ENCODE peak calls at places on chromosomes 3 and 15, in six cellular contexts. One of them, this sample, is unnamed.
A peak's percentile ranks its signal among the peaks of the same experiment; 100 is the strongest.

GRCh38 chr3:73472429-73472828 is 152.3 kb downstream of the PDZRN3 start:
- ATAC-seq in A549: no peak
- ATAC-seq in HepG2: no peak
- ATAC-seq in upper lobe of left lung: no peak
- ATAC-seq in GM12878: no peak
- ATAC-seq in K562: no peak
- ATAC-seq in this sample: no peak

GRCh38 chr15:73362900-73363299 is 5.9 kb downstream of the HCN4 start:
- ATAC-seq in GM12878: peak; percentile 78
- ATAC-seq in K562: no peak
- ATAC-seq in upper lobe of left lung: no peak
- ATAC-seq in A549: no peak
- ATAC-seq in HepG2: no peak
- ATAC-seq in this sample: no peak

GRCh38 chr15:53843869-53844569 is 84.6 kb upstream of the WDR72 start:
- ATAC-seq in GM12878: no peak
- ATAC-seq in upper lobe of left lung: no peak
- ATAC-seq in HepG2: peak; percentile 86
- ATAC-seq in K562: no peak
- ATAC-seq in A549: no peak
- ATAC-seq in this sample: no peak

GRCh38 chr3:100637197-100637631 is 27.8 kb downstream of the ADGRG7 start:
- ATAC-seq in A549: peak; percentile 83
- ATAC-seq in GM12878: no peak
- ATAC-seq in K562: no peak
- ATAC-seq in upper lobe of left lung: no peak
- ATAC-seq in HepG2: no peak
- ATAC-seq in this sample: no peak

GRCh38 chr15:40325700-40326099 is 2.2 kb downstream of the INAFM2 start:
- ATAC-seq in A549: no peak
- ATAC-seq in upper lobe of left lung: no peak
- ATAC-seq in GM12878: no peak
- ATAC-seq in K562: no peak
- ATAC-seq in HepG2: no peak
- ATAC-seq in this sample: no peak

GRCh38 chr3:46673151-46674030 is 20.1 kb downstream of the ALS2CL start:
- ATAC-seq in HepG2: no peak
- ATAC-seq in GM12878: no peak
- ATAC-seq in K562: no peak
- ATAC-seq in upper lobe of left lung: no peak
- ATAC-seq in A549: no peak
- ATAC-seq in this sample: no peak

GRCh38 chr3:98772022-98772421 is 8.9 kb downstream of the ST3GAL6 start:
- ATAC-seq in HepG2: no peak
- ATAC-seq in A549: no peak
- ATAC-seq in GM12878: no peak
- ATAC-seq in upper lobe of left lung: no peak
- ATAC-seq in K562: no peak
- ATAC-seq in this sample: no peak

GRCh38 chr3:123295901-123296250 is 94.1 kb downstream of the SEC22A start:
- ATAC-seq in upper lobe of left lung: no peak
- ATAC-seq in A549: no peak
- ATAC-seq in GM12878: no peak
- ATAC-seq in HepG2: peak; percentile 9
- ATAC-seq in K562: no peak
- ATAC-seq in this sample: no peak

GRCh38 chr3:128335621-128336296 is 130.9 kb downstream of the DNAJB8 start:
- ATAC-seq in HepG2: no peak
- ATAC-seq in upper lobe of left lung: no peak
- ATAC-seq in GM12878: no peak
- ATAC-seq in A549: no peak
- ATAC-seq in K562: no peak
- ATAC-seq in this sample: no peak

GRCh38 chr3:9563851-9564250 is 10.2 kb upstream of the LHFPL4 start:
- ATAC-seq in GM12878: no peak
- ATAC-seq in A549: no peak
- ATAC-seq in upper lobe of left lung: no peak
- ATAC-seq in K562: no peak
- ATAC-seq in HepG2: no peak
- ATAC-seq in this sample: no peak

GRCh38 chr3:21839181-21839580 is 88.2 kb upstream of the ZNF385D start:
- ATAC-seq in K562: no peak
- ATAC-seq in A549: no peak
- ATAC-seq in HepG2: no peak
- ATAC-seq in upper lobe of left lung: peak; percentile 67
- ATAC-seq in GM12878: no peak
- ATAC-seq in this sample: peak; percentile 28

GRCh38 chr3:21839592-21839991 is 88.6 kb upstream of the ZNF385D start:
- ATAC-seq in GM12878: peak; percentile 61
- ATAC-seq in upper lobe of left lung: peak; percentile 71
- ATAC-seq in HepG2: no peak
- ATAC-seq in K562: peak; percentile 83
- ATAC-seq in A549: no peak
- ATAC-seq in this sample: peak; percentile 77

GRCh38 chr3:21830541-21830940 is 79.5 kb upstream of the ZNF385D start:
- ATAC-seq in upper lobe of left lung: no peak
- ATAC-seq in A549: no peak
- ATAC-seq in K562: no peak
- ATAC-seq in GM12878: no peak
- ATAC-seq in HepG2: no peak
- ATAC-seq in this sample: no peak

GRCh38 chr3:21835266-21835665 is 84.3 kb upstream of the ZNF385D start:
- ATAC-seq in HepG2: no peak
- ATAC-seq in K562: no peak
- ATAC-seq in upper lobe of left lung: peak; percentile 42
- ATAC-seq in GM12878: no peak
- ATAC-seq in A549: no peak
- ATAC-seq in this sample: no peak
- TF ChIP-seq EP300 in HepG2: no peak
- TF ChIP-seq EP300 in K562: no peak
- TF ChIP-seq EP300 in upper lobe of left lung: no peak
- TF ChIP-seq EP300 in GM12878: no peak
- TF ChIP-seq EP300 in A549: no peak
- TF ChIP-seq EP300 in this sample: no peak

GRCh38 chr15:94580186-94580585 is 348.8 kb downstream of the MCTP2 start:
- ATAC-seq in HepG2: no peak
- ATAC-seq in upper lobe of left lung: no peak
- ATAC-seq in K562: no peak
- ATAC-seq in GM12878: no peak
- ATAC-seq in A549: no peak
- ATAC-seq in this sample: no peak

GRCh38 chr15:94579261-94579660 is 347.9 kb downstream of the MCTP2 start:
- ATAC-seq in K562: no peak
- ATAC-seq in HepG2: no peak
- ATAC-seq in A549: no peak
- ATAC-seq in GM12878: no peak
- ATAC-seq in upper lobe of left lung: no peak
- ATAC-seq in this sample: no peak

GRCh38 chr15:94586099-94586498 is 354.7 kb downstream of the MCTP2 start:
- ATAC-seq in upper lobe of left lung: no peak
- ATAC-seq in K562: no peak
- ATAC-seq in GM12878: peak; percentile 81
- ATAC-seq in HepG2: no peak
- ATAC-seq in A549: no peak
- ATAC-seq in this sample: no peak

GRCh38 chr15:94584833-94585244 is 353.5 kb downstream of the MCTP2 start:
- ATAC-seq in HepG2: no peak
- ATAC-seq in upper lobe of left lung: no peak
- ATAC-seq in K562: peak; percentile 69
- ATAC-seq in GM12878: peak; percentile 89
- ATAC-seq in A549: no peak
- ATAC-seq in this sample: no peak

GRCh38 chr15:94582368-94582767 is 351.0 kb downstream of the MCTP2 start:
- ATAC-seq in K562: peak; percentile 91
- ATAC-seq in GM12878: peak; percentile 71
- ATAC-seq in upper lobe of left lung: no peak
- ATAC-seq in A549: peak; percentile 70
- ATAC-seq in HepG2: peak; percentile 96
- ATAC-seq in this sample: peak; percentile 63
- TF ChIP-seq CTCF in K562: peak; percentile 57
- TF ChIP-seq CTCF in GM12878: peak; percentile 43
- TF ChIP-seq CTCF in upper lobe of left lung: no peak
- TF ChIP-seq CTCF in A549: no peak
- TF ChIP-seq CTCF in HepG2: peak; percentile 69
- TF ChIP-seq CTCF in this sample: peak; percentile 24

GRCh38 chr3:17160597-17160996 is 275.8 kb downstream of the PLCL2 start:
- ATAC-seq in A549: no peak
- ATAC-seq in K562: no peak
- ATAC-seq in upper lobe of left lung: no peak
- ATAC-seq in GM12878: no peak
- ATAC-seq in HepG2: no peak
- ATAC-seq in this sample: no peak
- TF ChIP-seq POLR2A in A549: no peak
- TF ChIP-seq POLR2A in K562: no peak
- TF ChIP-seq POLR2A in upper lobe of left lung: no peak
- TF ChIP-seq POLR2A in GM12878: no peak
- TF ChIP-seq POLR2A in HepG2: no peak
- TF ChIP-seq POLR2A in this sample: no peak

DNA sequence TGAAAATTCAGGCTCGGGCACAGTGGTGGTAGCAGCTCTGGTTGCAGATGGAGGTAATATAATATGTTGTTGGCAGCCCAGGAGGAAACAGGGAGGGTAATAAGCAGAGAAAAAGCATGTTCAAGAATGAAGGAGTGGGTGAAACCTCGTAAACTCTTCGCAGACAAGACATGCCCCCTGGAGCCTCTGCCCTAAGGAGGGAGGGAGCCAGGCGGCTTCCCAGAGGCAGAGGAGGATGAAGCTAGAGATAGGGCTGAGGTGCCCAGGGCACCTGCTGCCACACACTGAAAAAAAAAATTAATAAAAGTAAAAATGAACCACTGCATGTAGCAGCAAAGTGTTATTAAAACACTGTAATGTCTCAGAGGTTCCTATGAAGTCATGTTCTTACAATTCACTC is 137.3 kb downstream of the FOXP1 start:
- ATAC-seq in K562: no peak
- ATAC-seq in GM12878: no peak
- ATAC-seq in A549: no peak
- ATAC-seq in upper lobe of left lung: no peak
- ATAC-seq in HepG2: no peak
- ATAC-seq in this sample: no peak
- TF ChIP-seq EP300 in K562: no peak
- TF ChIP-seq EP300 in GM12878: no peak
- TF ChIP-seq EP300 in A549: no peak
- TF ChIP-seq EP300 in upper lobe of left lung: no peak
- TF ChIP-seq EP300 in HepG2: no peak
- TF ChIP-seq EP300 in this sample: no peak

GRCh38 chr3:119664850-119665379 is 4.5 kb upstream of the POPDC2 start:
- ATAC-seq in K562: peak; percentile 78
- ATAC-seq in GM12878: peak; percentile 34
- ATAC-seq in A549: peak; percentile 30
- ATAC-seq in upper lobe of left lung: no peak
- ATAC-seq in HepG2: no peak
- ATAC-seq in this sample: no peak
- TF ChIP-seq CTCF in K562: no peak
- TF ChIP-seq CTCF in GM12878: no peak
- TF ChIP-seq CTCF in A549: no peak
- TF ChIP-seq CTCF in upper lobe of left lung: no peak
- TF ChIP-seq CTCF in HepG2: no peak
- TF ChIP-seq CTCF in this sample: no peak

GRCh38 chr15:85691350-85692240 is 103.1 kb downstream of the KLHL25 start:
- ATAC-seq in GM12878: peak; percentile 60
- ATAC-seq in A549: no peak
- ATAC-seq in HepG2: no peak
- ATAC-seq in upper lobe of left lung: no peak
- ATAC-seq in K562: no peak
- ATAC-seq in this sample: no peak
- TF ChIP-seq POLR2A in GM12878: peak; percentile 58
- TF ChIP-seq POLR2A in A549: no peak
- TF ChIP-seq POLR2A in HepG2: no peak
- TF ChIP-seq POLR2A in upper lobe of left lung: no peak
- TF ChIP-seq POLR2A in K562: no peak
- TF ChIP-seq POLR2A in this sample: no peak